ENCODE peak calls at places on chromosomes 5 and 9, in eight cellular contexts. G is transverse colon, U is H1, Q is SK-N-SH, Z is GM12878, W is sigmoid colon, H is stomach, D is esophagus muscularis mucosa. F is an unnamed sample.
A peak's percentile ranks its signal among the peaks of the same experiment; 100 is the strongest.

GRCh38 chr9:135478858-135479468 is 619 bp upstream of the PPP1R26 start:
- DNase-seq in D (no peak), Z (no peak), W (peak; percentile 73), H (peak; percentile 72), U (no peak), G (peak; percentile 75), Q (peak; percentile 80), F (peak; percentile 29)

GRCh38 chr5:67459233-67459632 is 262.6 kb upstream of the CD180 start:
- DNase-seq in D (no peak), U (no peak), H (no peak), Z (no peak), G (no peak), W (no peak), Q (no peak), F (no peak)

GRCh38 chr5:113345261-113345940 is 89.4 kb downstream of the TSSK1B start:
- DNase-seq in G (no peak), U (no peak), Z (no peak), D (no peak), Q (no peak), W (no peak), H (no peak), F (no peak)

GRCh38 chr5:8184455-8185063 is 315.6 kb downstream of the MTRR start:
- DNase-seq in G (peak; percentile 38), U (peak; percentile 50), W (no peak), Q (peak; percentile 51), Z (no peak), H (peak; percentile 56), D (no peak), F (no peak)

GRCh38 chr5:133977161-133977787 is 8.8 kb upstream of the C5orf15 start:
- DNase-seq in G (no peak), H (peak; percentile 37), D (no peak), W (no peak), Q (no peak), U (no peak), Z (peak; percentile 34), F (no peak)

GRCh38 chr9:70954126-70954525 is 167.3 kb downstream of the TRPM3 start:
- DNase-seq in Z (no peak), G (no peak), H (no peak), W (no peak), Q (no peak), D (no peak), U (no peak), F (no peak)

GRCh38 chr9:135224286-135224871 is 136.9 kb downstream of the OLFM1 start:
- DNase-seq in U (no peak), Q (no peak), D (no peak), W (peak; percentile 47), G (no peak), Z (no peak), H (peak; percentile 85), F (no peak)

GRCh38 chr9:127809562-127810377 is 7.1 kb downstream of the FPGS start:
- DNase-seq in Z (no peak), U (no peak), D (no peak), W (no peak), G (peak; percentile 77), H (peak; percentile 69), Q (peak; percentile 89), F (no peak)

GRCh38 chr5:29796018-29796417 is 1397.5 kb upstream of the CDH6 start:
- DNase-seq in W (no peak), Q (no peak), D (no peak), H (no peak), G (no peak), U (no peak), Z (no peak), F (no peak)

GRCh38 chr5:14086261-14086660 is 56.9 kb upstream of the TRIO start:
- DNase-seq in Q (no peak), H (no peak), U (no peak), W (no peak), D (no peak), G (no peak), Z (no peak), F (no peak)

GRCh38 chr5:149795360-149795759 is 65.2 kb downstream of the PPARGC1B start:
- DNase-seq in D (no peak), W (no peak), Q (no peak), G (no peak), H (no peak), U (no peak), Z (no peak), F (no peak)

GRCh38 chr5:100560860-100561259 is 25.7 kb downstream of the FAM174A start:
- DNase-seq in H (no peak), D (no peak), W (no peak), Q (no peak), Z (no peak), G (no peak), U (no peak), F (no peak)

GRCh38 chr9:135282001-135282731 is 194.7 kb downstream of the OLFM1 start:
- DNase-seq in U (no peak), H (peak; percentile 89), G (peak; percentile 78), Q (peak; percentile 89), D (no peak), W (peak; percentile 76), Z (no peak), F (peak; percentile 26)

GRCh38 chr5:79240561-79240960 is 4.6 kb downstream of the JMY start:
- DNase-seq in W (no peak), Q (no peak), Z (no peak), D (no peak), G (no peak), U (no peak), H (no peak), F (no peak)

GRCh38 chr5:142866563-142867275 is 96.5 kb downstream of the ARHGAP26 start:
- DNase-seq in U (no peak), Z (peak; percentile 26), D (no peak), Q (peak; percentile 68), G (no peak), H (peak; percentile 58), W (no peak), F (no peak)

GRCh38 chr5:87116821-87117512 is 150.7 kb upstream of the RASA1 start:
- DNase-seq in D (no peak), Q (no peak), G (no peak), Z (peak; percentile 89), U (no peak), H (no peak), W (no peak), F (no peak)

GRCh38 chr9:123375725-123376132 is 19.7 kb downstream of the CRB2 start:
- DNase-seq in Q (no peak), W (peak; percentile 84), Z (no peak), H (no peak), U (no peak), G (peak; percentile 85), D (no peak), F (no peak)

GRCh38 chr9:78187763-78188495 is 47.9 kb upstream of the CEP78 start:
- DNase-seq in W (no peak), D (no peak), Q (no peak), H (no peak), G (no peak), U (no peak), Z (no peak), F (peak; percentile 7)

GRCh38 chr9:120117081-120117480 is 462.9 kb downstream of the CDK5RAP2 start:
- DNase-seq in Z (no peak), U (peak; percentile 9), W (no peak), D (no peak), H (no peak), Q (no peak), G (no peak), F (no peak)

GRCh38 chr9:88659126-88659525 is 124.1 kb downstream of the NXNL2 start:
- DNase-seq in D (no peak), H (no peak), Z (no peak), U (no peak), Q (no peak), G (no peak), W (no peak), F (no peak)

GRCh38 chr9:2307480-2307879 is 292.3 kb downstream of the SMARCA2 start:
- DNase-seq in H (no peak), Q (no peak), W (no peak), G (no peak), U (no peak), D (peak; percentile 62), Z (no peak), F (no peak)
- TF ChIP-seq EP300 in H (no peak), Q (no peak), W (no peak), G (no peak), U (no peak), D (no peak), Z (no peak), F (no peak)

GRCh38 chr9:112719292-112719691 is 1.4 kb upstream of the INIP start:
- DNase-seq in W (no peak), Q (no peak), G (no peak), D (no peak), U (no peak), Z (no peak), H (no peak), F (no peak)
- H3K27ac ChIP-seq in W (no peak overlapping the region), Q (no peak overlapping the region), G (no peak overlapping the region), D (peak overlapping the region; percentile 92), U (no peak overlapping the region), Z (peak overlapping the region; percentile 40), H (peak overlapping the region; percentile 92), F (peak overlapping the region; percentile 59)

DNA sequence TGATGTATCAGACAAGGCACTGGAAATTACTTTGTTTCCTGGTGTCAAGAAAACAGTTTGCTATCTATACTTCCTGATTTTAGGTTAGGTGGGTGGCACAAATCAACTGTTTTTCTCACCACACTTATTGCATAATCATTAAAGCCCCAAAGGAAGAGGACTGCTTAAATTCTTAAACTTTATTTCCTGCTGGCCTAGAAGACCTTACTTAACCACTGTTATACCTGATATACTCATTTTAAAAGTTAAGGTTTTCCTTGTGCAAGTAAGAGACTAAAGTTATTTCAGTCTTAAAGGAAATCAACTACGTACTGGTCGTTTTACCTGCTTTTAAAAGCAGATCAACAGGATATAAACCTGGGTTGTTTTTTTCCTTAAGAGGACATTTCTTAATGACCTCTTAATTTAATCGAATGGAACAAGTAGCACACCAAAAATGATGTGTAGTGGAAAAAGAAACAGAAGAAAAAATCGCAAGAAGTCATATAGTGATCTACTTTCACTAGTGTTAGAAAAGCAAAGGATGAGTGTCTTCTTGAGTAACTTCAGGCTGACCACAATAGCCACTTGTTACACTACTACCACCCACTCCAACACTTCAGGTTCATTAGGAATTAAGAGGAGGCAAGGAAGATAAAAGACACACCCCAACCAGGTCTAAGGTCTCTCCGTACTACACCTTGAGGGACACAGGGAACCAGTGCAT is 971 bp downstream of the CLINT1 start:
- DNase-seq in D (peak; percentile 85), Z (no peak), W (no peak), H (no peak), Q (no peak), G (no peak), U (no peak), F (no peak)
- TF ChIP-seq EP300 in D (no peak), Z (peak; percentile 24), W (no peak), H (no peak), Q (no peak), G (no peak), U (no peak), F (no peak)

DNA sequence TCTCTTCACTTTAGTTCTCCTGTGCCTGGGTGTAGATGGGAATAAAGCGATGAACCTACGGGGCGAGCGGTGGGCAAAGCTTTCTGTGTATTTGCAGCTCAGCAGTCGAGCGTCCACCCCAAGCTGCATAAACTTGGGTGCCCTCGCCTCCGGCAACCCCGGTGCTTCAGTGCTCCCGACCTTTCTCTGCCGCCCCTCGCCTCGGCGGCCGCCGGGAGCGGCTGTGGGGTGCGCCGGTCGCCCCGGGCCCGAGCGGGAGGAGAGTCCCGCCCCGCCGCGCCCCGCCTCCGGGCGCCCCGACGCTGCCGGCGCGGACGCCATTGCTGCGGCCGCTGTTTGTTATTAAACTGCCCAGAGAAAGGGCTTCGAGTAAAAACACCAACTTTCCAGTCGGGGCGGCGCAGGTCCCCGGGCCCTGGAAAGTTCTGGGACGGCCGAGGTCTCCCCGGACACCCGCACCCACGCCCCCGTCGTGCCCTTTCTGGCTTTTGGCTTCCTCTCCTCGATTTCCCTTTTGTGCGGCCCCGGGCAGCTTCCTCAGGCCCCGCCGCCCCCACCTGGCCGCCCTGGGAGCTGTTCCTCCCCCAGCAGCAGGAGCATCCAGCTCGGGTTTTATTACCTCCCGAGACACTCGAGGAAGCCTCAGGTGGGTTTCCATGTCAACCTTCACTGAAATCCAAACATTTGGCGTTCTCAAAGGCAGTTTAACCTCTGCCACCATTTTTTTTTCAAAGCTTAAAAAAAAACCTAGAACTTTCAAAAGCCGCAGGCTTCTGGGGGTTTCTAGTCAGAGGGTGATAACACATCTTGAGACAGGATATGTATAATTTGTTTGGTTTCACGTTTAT is 334.3 kb downstream of the CWC27 start:
- DNase-seq in W (peak; percentile 85), H (peak; percentile 56), Q (peak; percentile 79), D (no peak), Z (no peak), U (no peak), G (peak; percentile 70), F (peak; percentile 14)
- H3K27ac ChIP-seq in W (peak overlapping the region; percentile 83), H (peak overlapping the region; percentile 91), Q (peak overlapping the region; percentile 22), D (peak overlapping the region; percentile 90), Z (peak overlapping the region; percentile 76), U (peak overlapping the region; percentile 71), G (peak overlapping the region; percentile 80), F (peak overlapping the region; percentile 85)